ENCODE peak calls at places on chromosomes 11 and 22, in five cellular contexts. One of them, this sample, is unnamed.

GRCh38 chr22:27835446-27835845 is 33.9 kb upstream of the MN1 start:
- DNase-seq in GM23248: peak; percentile 25
- DNase-seq in Peyer's patch: no peak
- DNase-seq in skeletal muscle cell: no peak
- DNase-seq in astrocyte of the spinal cord: peak; percentile 25
- DNase-seq in this sample: no peak

GRCh38 chr11:121589946-121590537 is 137.3 kb upstream of the SORL1-AS1 start:
- DNase-seq in GM23248: no peak
- DNase-seq in Peyer's patch: peak; percentile 41
- DNase-seq in skeletal muscle cell: no peak
- DNase-seq in astrocyte of the spinal cord: no peak
- DNase-seq in this sample: no peak

GRCh38 chr22:27386186-27386585 is 415.4 kb downstream of the MN1 start:
- DNase-seq in GM23248: no peak
- DNase-seq in Peyer's patch: peak; percentile 0
- DNase-seq in skeletal muscle cell: no peak
- DNase-seq in astrocyte of the spinal cord: no peak
- DNase-seq in this sample: peak; percentile 95

GRCh38 chr11:23789938-23790371 is 706.9 kb upstream of the LUZP2 start:
- DNase-seq in GM23248: peak; percentile 67
- DNase-seq in Peyer's patch: no peak
- DNase-seq in skeletal muscle cell: peak; percentile 52
- DNase-seq in astrocyte of the spinal cord: peak; percentile 72
- DNase-seq in this sample: peak; percentile 38

GRCh38 chr22:18984564-18984963 is 48.5 kb upstream of the PRODH start:
- DNase-seq in GM23248: no peak
- DNase-seq in Peyer's patch: no peak
- DNase-seq in skeletal muscle cell: no peak
- DNase-seq in astrocyte of the spinal cord: no peak
- DNase-seq in this sample: no peak

GRCh38 chr11:4763096-4763495 is 6.6 kb downstream of the OR51F1 start:
- DNase-seq in GM23248: no peak
- DNase-seq in Peyer's patch: no peak
- DNase-seq in skeletal muscle cell: no peak
- DNase-seq in astrocyte of the spinal cord: no peak
- DNase-seq in this sample: no peak

GRCh38 chr11:27705873-27706820 is 5.9 kb upstream of the BDNF start:
- DNase-seq in GM23248: peak; percentile 56
- DNase-seq in Peyer's patch: no peak
- DNase-seq in skeletal muscle cell: no peak
- DNase-seq in astrocyte of the spinal cord: no peak
- DNase-seq in this sample: peak; percentile 23

GRCh38 chr11:13944801-13945505 is 17.6 kb upstream of the SPON1 start:
- DNase-seq in GM23248: no peak
- DNase-seq in Peyer's patch: no peak
- DNase-seq in skeletal muscle cell: no peak
- DNase-seq in astrocyte of the spinal cord: no peak
- DNase-seq in this sample: no peak

GRCh38 chr11:82718307-82718706 is 15.4 kb downstream of the FAM181B start:
- DNase-seq in GM23248: peak; percentile 82
- DNase-seq in Peyer's patch: no peak
- DNase-seq in skeletal muscle cell: peak; percentile 1
- DNase-seq in astrocyte of the spinal cord: peak; percentile 56
- DNase-seq in this sample: peak; percentile 31

GRCh38 chr22:44587004-44587793 is 89.2 kb upstream of the RTL6 start:
- DNase-seq in GM23248: peak; percentile 45
- DNase-seq in Peyer's patch: no peak
- DNase-seq in skeletal muscle cell: no peak
- DNase-seq in astrocyte of the spinal cord: peak; percentile 10
- DNase-seq in this sample: no peak

DNA sequence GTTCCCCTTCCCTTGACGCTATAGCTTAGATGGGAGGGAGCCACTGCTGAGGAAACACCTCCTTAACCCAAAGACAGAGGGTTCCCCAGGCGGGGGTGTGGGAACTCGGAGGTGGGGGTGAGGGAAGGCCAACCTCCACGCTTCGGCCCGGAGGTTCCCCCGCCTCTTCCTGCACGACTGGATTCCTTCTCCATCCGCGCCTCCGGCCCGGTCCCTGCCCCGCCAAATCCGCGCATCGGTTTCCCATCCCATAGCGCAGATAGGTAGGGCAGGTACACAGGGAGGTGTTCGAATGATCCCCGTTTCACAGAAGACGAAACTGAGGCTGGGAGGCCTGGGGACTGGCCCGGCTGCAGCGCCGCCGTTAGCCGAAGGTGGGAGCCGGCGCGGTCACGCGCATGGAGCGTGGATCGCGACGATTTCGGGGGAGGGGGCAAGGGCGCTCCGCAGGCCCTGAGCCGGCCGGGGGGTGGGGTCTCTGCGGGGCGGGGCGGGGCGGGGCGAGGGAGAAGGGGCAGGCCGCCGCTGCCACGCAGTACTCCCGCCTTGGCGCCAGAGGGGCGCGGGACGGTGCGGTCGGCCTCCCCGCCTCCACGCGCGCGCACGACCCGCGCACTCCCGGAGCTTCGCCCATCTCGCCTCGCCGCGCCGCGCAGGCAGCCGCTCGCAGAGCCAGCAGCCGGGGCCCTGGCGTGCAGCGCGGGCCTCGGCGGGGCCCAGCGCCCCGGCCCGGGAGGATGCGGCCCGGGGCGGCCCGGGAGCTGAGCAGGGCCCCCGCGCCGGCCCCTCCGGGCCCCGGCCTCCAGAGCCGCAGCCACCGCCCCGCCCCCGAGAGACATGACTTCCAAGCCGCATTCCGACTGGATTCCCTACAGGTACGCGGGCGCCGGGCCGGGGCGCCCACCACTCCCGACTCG is at the start of gene TUB:
- DNase-seq in GM23248: peak; percentile 70
- DNase-seq in Peyer's patch: no peak
- DNase-seq in skeletal muscle cell: no peak
- DNase-seq in astrocyte of the spinal cord: no peak
- DNase-seq in this sample: no peak
- H3K4me3 ChIP-seq in GM23248: peak within 1 kb of the TSS; percentile 74
- H3K4me3 ChIP-seq in Peyer's patch: peak within 1 kb of the TSS; percentile 55
- H3K4me3 ChIP-seq in skeletal muscle cell: peak within 1 kb of the TSS; percentile 51
- H3K4me3 ChIP-seq in astrocyte of the spinal cord: peak within 1 kb of the TSS; percentile 45
- H3K4me3 ChIP-seq in this sample: peak within 1 kb of the TSS; percentile 31

GRCh38 chr22:45645150-45645525 is 26.5 kb upstream of the ATXN10 start:
- DNase-seq in GM23248: no peak
- DNase-seq in Peyer's patch: no peak
- DNase-seq in skeletal muscle cell: no peak
- DNase-seq in astrocyte of the spinal cord: no peak
- DNase-seq in this sample: no peak
- H3K4me3 ChIP-seq in GM23248: no peak overlapping the region
- H3K4me3 ChIP-seq in Peyer's patch: no peak overlapping the region
- H3K4me3 ChIP-seq in skeletal muscle cell: peak overlapping the region; percentile 21
- H3K4me3 ChIP-seq in astrocyte of the spinal cord: no peak overlapping the region
- H3K4me3 ChIP-seq in this sample: peak overlapping the region; percentile 24

GRCh38 chr11:33649944-33650343 is 50.7 kb downstream of the C11orf91 start:
- DNase-seq in GM23248: no peak
- DNase-seq in Peyer's patch: no peak
- DNase-seq in skeletal muscle cell: no peak
- DNase-seq in astrocyte of the spinal cord: no peak
- DNase-seq in this sample: no peak

GRCh38 chr11:33652407-33652806 is 48.2 kb downstream of the C11orf91 start:
- DNase-seq in GM23248: no peak
- DNase-seq in Peyer's patch: no peak
- DNase-seq in skeletal muscle cell: no peak
- DNase-seq in astrocyte of the spinal cord: no peak
- DNase-seq in this sample: no peak

GRCh38 chr11:33651555-33651954 is 49.1 kb downstream of the C11orf91 start:
- DNase-seq in GM23248: no peak
- DNase-seq in Peyer's patch: no peak
- DNase-seq in skeletal muscle cell: no peak
- DNase-seq in astrocyte of the spinal cord: no peak
- DNase-seq in this sample: no peak

GRCh38 chr11:33652930-33653329 is 47.7 kb downstream of the C11orf91 start:
- DNase-seq in GM23248: no peak
- DNase-seq in Peyer's patch: no peak
- DNase-seq in skeletal muscle cell: no peak
- DNase-seq in astrocyte of the spinal cord: no peak
- DNase-seq in this sample: peak; percentile 26

GRCh38 chr11:33652001-33652400 is 48.6 kb downstream of the C11orf91 start:
- DNase-seq in GM23248: peak; percentile 45
- DNase-seq in Peyer's patch: no peak
- DNase-seq in skeletal muscle cell: no peak
- DNase-seq in astrocyte of the spinal cord: no peak
- DNase-seq in this sample: no peak
- H3K4me3 ChIP-seq in GM23248: no peak overlapping the region
- H3K4me3 ChIP-seq in Peyer's patch: no peak overlapping the region
- H3K4me3 ChIP-seq in skeletal muscle cell: no peak overlapping the region
- H3K4me3 ChIP-seq in astrocyte of the spinal cord: no peak overlapping the region
- H3K4me3 ChIP-seq in this sample: no peak overlapping the region

GRCh38 chr22:49943405-49943765 is 17.2 kb upstream of the PIM3 start:
- DNase-seq in GM23248: no peak
- DNase-seq in Peyer's patch: no peak
- DNase-seq in skeletal muscle cell: no peak
- DNase-seq in astrocyte of the spinal cord: no peak
- DNase-seq in this sample: no peak
- H3K4me3 ChIP-seq in GM23248: no peak overlapping the region
- H3K4me3 ChIP-seq in Peyer's patch: no peak overlapping the region
- H3K4me3 ChIP-seq in skeletal muscle cell: no peak overlapping the region
- H3K4me3 ChIP-seq in astrocyte of the spinal cord: no peak overlapping the region
- H3K4me3 ChIP-seq in this sample: no peak overlapping the region

GRCh38 chr11:12829131-12829530 is 154.9 kb downstream of the TEAD1 start:
- DNase-seq in GM23248: no peak
- DNase-seq in Peyer's patch: no peak
- DNase-seq in skeletal muscle cell: no peak
- DNase-seq in astrocyte of the spinal cord: no peak
- DNase-seq in this sample: no peak

GRCh38 chr11:12824281-12825041 is 150.2 kb downstream of the TEAD1 start:
- DNase-seq in GM23248: no peak
- DNase-seq in Peyer's patch: no peak
- DNase-seq in skeletal muscle cell: no peak
- DNase-seq in astrocyte of the spinal cord: no peak
- DNase-seq in this sample: no peak

GRCh38 chr11:12827369-12827768 is 153.1 kb downstream of the TEAD1 start:
- DNase-seq in GM23248: no peak
- DNase-seq in Peyer's patch: no peak
- DNase-seq in skeletal muscle cell: no peak
- DNase-seq in astrocyte of the spinal cord: no peak
- DNase-seq in this sample: no peak

GRCh38 chr11:12827929-12828812 is 153.9 kb downstream of the TEAD1 start:
- DNase-seq in GM23248: peak; percentile 75
- DNase-seq in Peyer's patch: no peak
- DNase-seq in skeletal muscle cell: no peak
- DNase-seq in astrocyte of the spinal cord: peak; percentile 86
- DNase-seq in this sample: peak; percentile 66

DNA sequence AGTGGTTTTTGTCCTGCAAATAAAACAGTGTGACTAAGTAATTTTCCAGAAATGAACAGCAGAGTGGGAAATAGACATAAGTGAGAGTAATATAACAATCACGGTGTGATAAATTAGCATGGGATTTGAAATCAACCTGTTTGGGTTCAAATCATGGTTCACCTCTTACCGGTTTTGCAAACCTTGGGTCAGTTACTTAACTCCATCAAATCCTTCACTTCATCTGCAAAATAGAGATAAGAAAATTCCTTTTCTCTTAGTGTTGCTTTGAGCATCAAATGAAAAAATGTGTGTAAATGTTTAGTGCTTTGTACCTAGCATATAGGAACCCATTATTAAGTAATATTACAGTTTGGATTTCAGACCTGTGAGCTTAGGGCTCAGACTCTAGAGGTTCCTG is 152.2 kb downstream of the TEAD1 start:
- DNase-seq in GM23248: no peak
- DNase-seq in Peyer's patch: no peak
- DNase-seq in skeletal muscle cell: no peak
- DNase-seq in astrocyte of the spinal cord: no peak
- DNase-seq in this sample: no peak
- H3K4me3 ChIP-seq in GM23248: no peak overlapping the region
- H3K4me3 ChIP-seq in Peyer's patch: no peak overlapping the region
- H3K4me3 ChIP-seq in skeletal muscle cell: no peak overlapping the region
- H3K4me3 ChIP-seq in astrocyte of the spinal cord: no peak overlapping the region
- H3K4me3 ChIP-seq in this sample: no peak overlapping the region

GRCh38 chr22:40818192-40818746 is 877 bp downstream of the SLC25A17 start:
- DNase-seq in GM23248: peak; percentile 25
- DNase-seq in Peyer's patch: peak; percentile 25
- DNase-seq in skeletal muscle cell: no peak
- DNase-seq in astrocyte of the spinal cord: no peak
- DNase-seq in this sample: no peak

GRCh38 chr22:40813912-40814315 is 5.2 kb downstream of the SLC25A17 start:
- DNase-seq in GM23248: no peak
- DNase-seq in Peyer's patch: no peak
- DNase-seq in skeletal muscle cell: no peak
- DNase-seq in astrocyte of the spinal cord: no peak
- DNase-seq in this sample: no peak

GRCh38 chr22:40819741-40820140 is 595 bp upstream of the SLC25A17 start:
- DNase-seq in GM23248: peak; percentile 71
- DNase-seq in Peyer's patch: no peak
- DNase-seq in skeletal muscle cell: no peak
- DNase-seq in astrocyte of the spinal cord: no peak
- DNase-seq in this sample: peak; percentile 34

GRCh38 chr22:40817737-40818136 is 1.4 kb downstream of the SLC25A17 start:
- DNase-seq in GM23248: no peak
- DNase-seq in Peyer's patch: no peak
- DNase-seq in skeletal muscle cell: no peak
- DNase-seq in astrocyte of the spinal cord: no peak
- DNase-seq in this sample: no peak

GRCh38 chr22:40818747-40819662 is at the start of gene SLC25A17:
- DNase-seq in GM23248: peak; percentile 94
- DNase-seq in Peyer's patch: peak; percentile 88
- DNase-seq in skeletal muscle cell: peak; percentile 31
- DNase-seq in astrocyte of the spinal cord: peak; percentile 82
- DNase-seq in this sample: peak; percentile 69
- H3K4me3 ChIP-seq in GM23248: peak within 1 kb of the TSS; percentile 95
- H3K4me3 ChIP-seq in Peyer's patch: peak within 1 kb of the TSS; percentile 77
- H3K4me3 ChIP-seq in skeletal muscle cell: peak within 1 kb of the TSS; percentile 84
- H3K4me3 ChIP-seq in astrocyte of the spinal cord: peak within 1 kb of the TSS; percentile 99
- H3K4me3 ChIP-seq in this sample: peak within 1 kb of the TSS; percentile 93

GRCh38 chr22:33682927-33683326 is 237.3 kb downstream of the LARGE1 start:
- DNase-seq in GM23248: no peak
- DNase-seq in Peyer's patch: no peak
- DNase-seq in skeletal muscle cell: no peak
- DNase-seq in astrocyte of the spinal cord: no peak
- DNase-seq in this sample: no peak

GRCh38 chr22:33678523-33678922 is 241.8 kb downstream of the LARGE1 start:
- DNase-seq in GM23248: peak; percentile 47
- DNase-seq in Peyer's patch: no peak
- DNase-seq in skeletal muscle cell: no peak
- DNase-seq in astrocyte of the spinal cord: no peak
- DNase-seq in this sample: no peak

GRCh38 chr22:33687464-33687863 is 232.8 kb downstream of the LARGE1 start:
- DNase-seq in GM23248: no peak
- DNase-seq in Peyer's patch: no peak
- DNase-seq in skeletal muscle cell: no peak
- DNase-seq in astrocyte of the spinal cord: no peak
- DNase-seq in this sample: no peak

GRCh38 chr22:33680632-33681031 is 239.6 kb downstream of the LARGE1 start:
- DNase-seq in GM23248: no peak
- DNase-seq in Peyer's patch: no peak
- DNase-seq in skeletal muscle cell: no peak
- DNase-seq in astrocyte of the spinal cord: no peak
- DNase-seq in this sample: no peak

GRCh38 chr22:33684059-33684458 is 236.2 kb downstream of the LARGE1 start:
- DNase-seq in GM23248: no peak
- DNase-seq in Peyer's patch: no peak
- DNase-seq in skeletal muscle cell: no peak
- DNase-seq in astrocyte of the spinal cord: no peak
- DNase-seq in this sample: no peak
- H3K4me3 ChIP-seq in GM23248: no peak overlapping the region
- H3K4me3 ChIP-seq in Peyer's patch: no peak overlapping the region
- H3K4me3 ChIP-seq in skeletal muscle cell: no peak overlapping the region
- H3K4me3 ChIP-seq in astrocyte of the spinal cord: no peak overlapping the region
- H3K4me3 ChIP-seq in this sample: no peak overlapping the region